ENCODE peak calls at places on chromosomes 11 and 22, in six cellular contexts. One of them, this sample, is unnamed.

GRCh38 chr11:69253028-69253427 is 40.9 kb upstream of the MYEOV start:
- DNase-seq in AG09309: no peak
- DNase-seq in stomach: no peak
- DNase-seq in colonic mucosa: no peak
- DNase-seq in cardiac fibroblast: peak; percentile 89
- DNase-seq in kidney: no peak
- DNase-seq in this sample: peak; percentile 4

GRCh38 chr11:10029386-10030121 is 264.5 kb downstream of the SBF2 start:
- DNase-seq in AG09309: no peak
- DNase-seq in stomach: no peak
- DNase-seq in colonic mucosa: no peak
- DNase-seq in cardiac fibroblast: no peak
- DNase-seq in kidney: no peak
- DNase-seq in this sample: no peak

GRCh38 chr22:17444204-17444504 is 74.9 kb downstream of the CECR2 start:
- DNase-seq in AG09309: no peak
- DNase-seq in stomach: no peak
- DNase-seq in colonic mucosa: no peak
- DNase-seq in cardiac fibroblast: no peak
- DNase-seq in kidney: no peak
- DNase-seq in this sample: no peak

GRCh38 chr22:50702821-50703725 is 30.4 kb downstream of the SHANK3 start:
- DNase-seq in AG09309: no peak
- DNase-seq in stomach: no peak
- DNase-seq in colonic mucosa: no peak
- DNase-seq in cardiac fibroblast: no peak
- DNase-seq in kidney: peak; percentile 56
- DNase-seq in this sample: no peak

GRCh38 chr22:24096401-24097115 is 84.7 kb upstream of the SUSD2 start:
- DNase-seq in AG09309: no peak
- DNase-seq in stomach: no peak
- DNase-seq in colonic mucosa: no peak
- DNase-seq in cardiac fibroblast: no peak
- DNase-seq in kidney: peak; percentile 60
- DNase-seq in this sample: no peak

GRCh38 chr22:22955866-22956535 is 68.4 kb downstream of the IGLL5 start:
- DNase-seq in AG09309: peak; percentile 39
- DNase-seq in stomach: peak; percentile 78
- DNase-seq in colonic mucosa: peak; percentile 71
- DNase-seq in cardiac fibroblast: peak; percentile 80
- DNase-seq in kidney: no peak
- DNase-seq in this sample: peak; percentile 39

GRCh38 chr22:24176630-24177029 is 4.7 kb upstream of the SUSD2 start:
- DNase-seq in AG09309: no peak
- DNase-seq in stomach: no peak
- DNase-seq in colonic mucosa: no peak
- DNase-seq in cardiac fibroblast: no peak
- DNase-seq in kidney: no peak
- DNase-seq in this sample: no peak

GRCh38 chr11:101049123-101049522 is 80.5 kb downstream of the PGR start:
- DNase-seq in AG09309: no peak
- DNase-seq in stomach: no peak
- DNase-seq in colonic mucosa: no peak
- DNase-seq in cardiac fibroblast: no peak
- DNase-seq in kidney: no peak
- DNase-seq in this sample: no peak

GRCh38 chr11:68505596-68505995 is 45.0 kb downstream of the PPP6R3 start:
- DNase-seq in AG09309: peak; percentile 13
- DNase-seq in stomach: no peak
- DNase-seq in colonic mucosa: no peak
- DNase-seq in cardiac fibroblast: peak; percentile 45
- DNase-seq in kidney: no peak
- DNase-seq in this sample: no peak

GRCh38 chr11:26974068-26974790 is 19.7 kb upstream of the FIBIN start:
- DNase-seq in AG09309: peak; percentile 46
- DNase-seq in stomach: no peak
- DNase-seq in colonic mucosa: no peak
- DNase-seq in cardiac fibroblast: peak; percentile 47
- DNase-seq in kidney: no peak
- DNase-seq in this sample: no peak

GRCh38 chr22:38214248-38215056 is 12.7 kb downstream of the MAFF start:
- DNase-seq in AG09309: no peak
- DNase-seq in stomach: peak; percentile 63
- DNase-seq in colonic mucosa: peak; percentile 77
- DNase-seq in cardiac fibroblast: peak; percentile 58
- DNase-seq in kidney: peak; percentile 91
- DNase-seq in this sample: no peak

DNA sequence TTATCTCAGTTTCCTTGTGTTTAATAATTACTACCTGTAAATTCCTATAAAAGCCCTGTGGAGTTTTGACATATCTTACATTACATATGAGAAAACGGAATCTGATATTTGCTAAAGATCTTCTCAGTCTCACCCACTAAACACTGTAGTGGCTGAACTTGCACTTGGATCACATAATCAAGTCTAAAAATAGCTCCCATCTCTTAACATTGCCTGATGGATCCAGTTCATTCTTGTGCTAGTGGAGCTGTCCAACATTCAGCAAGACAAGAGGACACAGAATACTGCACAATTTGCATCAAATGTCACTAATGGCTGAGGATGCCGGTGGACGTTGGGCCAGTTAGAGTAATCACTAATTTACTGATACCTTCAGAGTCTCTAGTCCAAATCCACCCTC is 569.9 kb upstream of the ANO5 start:
- DNase-seq in AG09309: no peak
- DNase-seq in stomach: no peak
- DNase-seq in colonic mucosa: no peak
- DNase-seq in cardiac fibroblast: no peak
- DNase-seq in kidney: no peak
- DNase-seq in this sample: no peak
- H3K4me3 ChIP-seq in AG09309: no peak overlapping the region
- H3K4me3 ChIP-seq in stomach: no peak overlapping the region
- H3K4me3 ChIP-seq in colonic mucosa: no peak overlapping the region
- H3K4me3 ChIP-seq in cardiac fibroblast: no peak overlapping the region
- H3K4me3 ChIP-seq in kidney: no peak overlapping the region
- H3K4me3 ChIP-seq in this sample: no peak overlapping the region

GRCh38 chr11:15649371-15650104 is 534.8 kb downstream of the INSC start:
- DNase-seq in AG09309: no peak
- DNase-seq in stomach: no peak
- DNase-seq in colonic mucosa: no peak
- DNase-seq in cardiac fibroblast: peak; percentile 43
- DNase-seq in kidney: no peak
- DNase-seq in this sample: no peak
- TF ChIP-seq CTCF in AG09309: no peak
- TF ChIP-seq CTCF in stomach: no peak
- TF ChIP-seq CTCF in colonic mucosa: no peak
- TF ChIP-seq CTCF in cardiac fibroblast: no peak
- TF ChIP-seq CTCF in kidney: no peak
- TF ChIP-seq CTCF in this sample: no peak

GRCh38 chr11:64230985-64231365 is 627 bp downstream of the DNAJC4 start:
- DNase-seq in AG09309: no peak
- DNase-seq in stomach: no peak
- DNase-seq in colonic mucosa: no peak
- DNase-seq in cardiac fibroblast: no peak
- DNase-seq in kidney: no peak
- DNase-seq in this sample: no peak

GRCh38 chr11:64227405-64227956 is 1.4 kb downstream of the NUDT22 start:
- DNase-seq in AG09309: no peak
- DNase-seq in stomach: peak; percentile 65
- DNase-seq in colonic mucosa: peak; percentile 20
- DNase-seq in cardiac fibroblast: no peak
- DNase-seq in kidney: no peak
- DNase-seq in this sample: no peak

GRCh38 chr11:64230209-64230984 is at the start of gene DNAJC4:
- DNase-seq in AG09309: peak; percentile 29
- DNase-seq in stomach: peak; percentile 96
- DNase-seq in colonic mucosa: peak; percentile 96
- DNase-seq in cardiac fibroblast: peak; percentile 83
- DNase-seq in kidney: peak; percentile 96
- DNase-seq in this sample: peak; percentile 74

GRCh38 chr11:64229959-64230208 is 464 bp upstream of the DNAJC4 start:
- DNase-seq in AG09309: no peak
- DNase-seq in stomach: no peak
- DNase-seq in colonic mucosa: no peak
- DNase-seq in cardiac fibroblast: no peak
- DNase-seq in kidney: no peak
- DNase-seq in this sample: no peak

GRCh38 chr11:64229090-64229958 is 1.0 kb upstream of the DNAJC4 start:
- DNase-seq in AG09309: no peak
- DNase-seq in stomach: no peak
- DNase-seq in colonic mucosa: peak; percentile 32
- DNase-seq in cardiac fibroblast: no peak
- DNase-seq in kidney: peak; percentile 74
- DNase-seq in this sample: no peak
- H3K4me3 ChIP-seq in AG09309: no peak overlapping the region
- H3K4me3 ChIP-seq in stomach: peak overlapping the region; percentile 68
- H3K4me3 ChIP-seq in colonic mucosa: peak overlapping the region; percentile 70
- H3K4me3 ChIP-seq in cardiac fibroblast: no peak overlapping the region
- H3K4me3 ChIP-seq in kidney: peak overlapping the region; percentile 73
- H3K4me3 ChIP-seq in this sample: peak overlapping the region; percentile 70

DNA sequence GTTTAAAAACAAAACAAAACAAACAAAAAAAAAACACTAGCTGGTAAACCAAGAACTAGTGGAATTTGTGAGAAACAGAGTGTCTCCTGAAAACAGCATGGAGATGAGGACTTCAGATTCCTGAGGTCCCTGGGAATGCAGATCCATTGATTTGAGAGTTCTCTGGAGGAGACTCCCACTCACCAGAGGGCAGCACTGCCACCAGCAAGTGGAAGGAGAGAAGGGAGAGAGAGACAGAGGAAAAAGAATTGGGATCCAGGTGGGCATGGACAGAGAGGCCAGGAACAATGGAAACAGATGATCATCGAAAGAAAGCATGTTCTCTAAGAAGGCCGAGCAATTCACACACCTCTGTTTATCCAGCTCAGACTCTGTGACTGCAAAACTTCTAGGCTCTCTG is 31.8 kb downstream of the ETS1 start:
- DNase-seq in AG09309: no peak
- DNase-seq in stomach: no peak
- DNase-seq in colonic mucosa: no peak
- DNase-seq in cardiac fibroblast: peak; percentile 43
- DNase-seq in kidney: no peak
- DNase-seq in this sample: no peak
- TF ChIP-seq CTCF in AG09309: peak; percentile 44
- TF ChIP-seq CTCF in stomach: no peak
- TF ChIP-seq CTCF in colonic mucosa: no peak
- TF ChIP-seq CTCF in cardiac fibroblast: peak; percentile 45
- TF ChIP-seq CTCF in kidney: peak; percentile 33
- TF ChIP-seq CTCF in this sample: peak; percentile 47

GRCh38 chr22:47847281-47847890 is 1084.9 kb downstream of the TBC1D22A start:
- DNase-seq in AG09309: no peak
- DNase-seq in stomach: no peak
- DNase-seq in colonic mucosa: no peak
- DNase-seq in cardiac fibroblast: no peak
- DNase-seq in kidney: no peak
- DNase-seq in this sample: no peak
- H3K4me3 ChIP-seq in AG09309: no peak overlapping the region
- H3K4me3 ChIP-seq in stomach: no peak overlapping the region
- H3K4me3 ChIP-seq in colonic mucosa: no peak overlapping the region
- H3K4me3 ChIP-seq in cardiac fibroblast: no peak overlapping the region
- H3K4me3 ChIP-seq in kidney: no peak overlapping the region
- H3K4me3 ChIP-seq in this sample: no peak overlapping the region

GRCh38 chr11:25733777-25734176 is 598.2 kb upstream of the ANO3 start:
- DNase-seq in AG09309: no peak
- DNase-seq in stomach: no peak
- DNase-seq in colonic mucosa: no peak
- DNase-seq in cardiac fibroblast: peak; percentile 18
- DNase-seq in kidney: no peak
- DNase-seq in this sample: no peak
- TF ChIP-seq CTCF in AG09309: no peak
- TF ChIP-seq CTCF in stomach: no peak
- TF ChIP-seq CTCF in colonic mucosa: no peak
- TF ChIP-seq CTCF in cardiac fibroblast: no peak
- TF ChIP-seq CTCF in kidney: peak; percentile 31
- TF ChIP-seq CTCF in this sample: peak; percentile 25

DNA sequence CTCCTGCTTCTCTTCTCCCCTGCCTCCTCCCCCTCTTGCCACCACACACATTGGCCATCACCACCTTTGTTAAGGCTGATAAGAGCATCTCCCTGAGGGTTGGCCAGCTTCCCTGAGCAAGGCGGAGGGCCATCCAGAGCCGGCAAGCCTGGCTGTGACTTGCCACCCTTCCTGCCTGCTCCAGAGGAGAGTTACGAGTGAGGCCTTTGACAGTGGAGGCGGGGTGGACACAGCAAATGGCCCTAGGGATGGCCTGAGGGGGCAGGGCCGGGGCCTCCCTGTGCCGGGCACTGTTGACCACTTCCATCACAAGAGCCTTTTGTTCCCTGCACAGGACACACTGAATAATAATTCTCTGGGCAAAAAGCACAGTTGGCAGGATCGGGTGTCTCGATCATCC is 5.4 kb downstream of the FREY1 start:
- DNase-seq in AG09309: no peak
- DNase-seq in stomach: no peak
- DNase-seq in colonic mucosa: no peak
- DNase-seq in cardiac fibroblast: no peak
- DNase-seq in kidney: peak; percentile 41
- DNase-seq in this sample: no peak
- H3K4me3 ChIP-seq in AG09309: no peak overlapping the region
- H3K4me3 ChIP-seq in stomach: no peak overlapping the region
- H3K4me3 ChIP-seq in colonic mucosa: no peak overlapping the region
- H3K4me3 ChIP-seq in cardiac fibroblast: no peak overlapping the region
- H3K4me3 ChIP-seq in kidney: no peak overlapping the region
- H3K4me3 ChIP-seq in this sample: no peak overlapping the region

GRCh38 chr11:72014761-72015320 is 16.1 kb downstream of the IL18BP start:
- DNase-seq in AG09309: no peak
- DNase-seq in stomach: no peak
- DNase-seq in colonic mucosa: no peak
- DNase-seq in cardiac fibroblast: no peak
- DNase-seq in kidney: no peak
- DNase-seq in this sample: no peak

GRCh38 chr11:72012897-72013721 is 14.4 kb downstream of the IL18BP start:
- DNase-seq in AG09309: peak; percentile 74
- DNase-seq in stomach: peak; percentile 85
- DNase-seq in colonic mucosa: no peak
- DNase-seq in cardiac fibroblast: peak; percentile 80
- DNase-seq in kidney: peak; percentile 85
- DNase-seq in this sample: peak; percentile 87

GRCh38 chr11:72012091-72012630 is 13.5 kb downstream of the IL18BP start:
- DNase-seq in AG09309: no peak
- DNase-seq in stomach: no peak
- DNase-seq in colonic mucosa: no peak
- DNase-seq in cardiac fibroblast: no peak
- DNase-seq in kidney: no peak
- DNase-seq in this sample: no peak

GRCh38 chr11:72013765-72014711 is 15.3 kb downstream of the IL18BP start:
- DNase-seq in AG09309: no peak
- DNase-seq in stomach: no peak
- DNase-seq in colonic mucosa: no peak
- DNase-seq in cardiac fibroblast: no peak
- DNase-seq in kidney: no peak
- DNase-seq in this sample: peak; percentile 42

DNA sequence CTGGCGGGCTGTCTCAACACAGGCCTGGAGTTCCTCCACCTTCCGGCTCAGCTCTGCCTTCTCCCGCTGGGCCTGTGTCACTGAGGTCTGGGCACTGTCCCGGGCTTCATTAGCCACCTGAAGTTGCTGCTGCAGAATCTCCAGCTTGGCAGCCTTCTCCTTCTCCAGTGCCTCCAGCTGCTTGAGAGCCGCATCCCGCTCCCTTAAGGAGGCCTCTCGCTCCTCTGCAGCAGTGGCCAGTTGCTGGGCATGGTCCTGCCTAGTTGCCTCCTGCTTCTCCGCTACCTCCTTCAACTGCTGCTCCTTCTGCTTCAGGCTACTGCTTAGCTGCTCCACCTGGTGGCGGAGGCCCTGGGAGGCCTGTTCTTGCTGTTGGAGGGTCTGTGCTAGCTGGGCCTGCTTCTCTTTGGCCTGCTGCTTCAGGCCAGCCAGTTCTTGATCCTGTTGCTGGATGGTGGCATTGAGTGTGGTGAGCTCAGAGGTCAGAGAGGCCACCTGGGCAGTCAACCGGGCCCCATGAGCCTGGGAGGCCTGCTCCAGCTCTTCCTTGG is 16.9 kb downstream of the IL18BP start:
- DNase-seq in AG09309: no peak
- DNase-seq in stomach: no peak
- DNase-seq in colonic mucosa: no peak
- DNase-seq in cardiac fibroblast: no peak
- DNase-seq in kidney: no peak
- DNase-seq in this sample: no peak
- TF ChIP-seq CTCF in AG09309: peak; percentile 55
- TF ChIP-seq CTCF in stomach: no peak
- TF ChIP-seq CTCF in colonic mucosa: no peak
- TF ChIP-seq CTCF in cardiac fibroblast: peak; percentile 50
- TF ChIP-seq CTCF in kidney: peak; percentile 36
- TF ChIP-seq CTCF in this sample: peak; percentile 67

This sample was measured in astrocyte of the cerebellum.